ENCODE peak calls at places on chromosomes 5 and 9, in eight cellular contexts. M is aorta; T is fibroblast of lung; P is naive thymus-derived CD4-positive, alpha-beta T cell; I is right atrium auricular region; Y is spleen; Z is hepatocyte; E is transverse colon. G is an unnamed sample. For H3K9me3, the result is how much of the 10 kb centered on the place peaks cover.

GRCh38 chr5:167452186-167452585 is 839.3 kb upstream of the WWC1 start:
- DNase-seq in M (no peak), T (peak), P (no peak), I (no peak), Y (no peak), Z (no peak), E (no peak), G (no peak)

GRCh38 chr9:4097991-4098390 is 201.9 kb downstream of the GLIS3 start:
- DNase-seq in M (no peak), T (no peak), P (no peak), I (no peak), Y (no peak), Z (no peak), E (no peak), G (no peak)

GRCh38 chr5:6182271-6182815 is 196.0 kb downstream of the MED10 start:
- DNase-seq in M (no peak), T (no peak), P (no peak), I (no peak), Y (no peak), Z (no peak), E (no peak), G (no peak)

GRCh38 chr5:80240368-80240986 is 15.4 kb downstream of the SERINC5 start:
- DNase-seq in M (no peak), T (no peak), P (no peak), I (no peak), Y (no peak), Z (no peak), E (no peak), G (no peak)

GRCh38 chr9:14071484-14071883 is 242.5 kb downstream of the NFIB start:
- DNase-seq in M (no peak), T (no peak), P (no peak), I (no peak), Y (no peak), Z (no peak), E (no peak), G (no peak)

GRCh38 chr9:134486127-134486995 is 155.2 kb upstream of the COL5A1 start:
- DNase-seq in M (peak), T (no peak), P (no peak), I (no peak), Y (peak), Z (no peak), E (peak), G (no peak)

GRCh38 chr9:16262467-16263261 is 607.8 kb downstream of the BNC2 start:
- DNase-seq in M (no peak), T (peak), P (no peak), I (no peak), Y (no peak), Z (no peak), E (no peak), G (peak)

GRCh38 chr5:133603711-133604110 is 8.6 kb downstream of the FSTL4 start:
- DNase-seq in M (no peak), T (no peak), P (no peak), I (no peak), Y (no peak), Z (no peak), E (no peak), G (no peak)

GRCh38 chr9:135743546-135744332 is 41.8 kb downstream of the KCNT1 start:
- DNase-seq in M (no peak), T (no peak), P (no peak), I (no peak), Y (no peak), Z (no peak), E (no peak), G (no peak)

GRCh38 chr5:88188458-88189132 is 80.0 kb downstream of the TMEM161B start:
- DNase-seq in M (no peak), T (peak), P (no peak), I (no peak), Y (no peak), Z (no peak), E (no peak), G (no peak)

GRCh38 chr5:88193896-88194295 is 74.7 kb downstream of the TMEM161B start:
- DNase-seq in M (no peak), T (no peak), P (no peak), I (no peak), Y (no peak), Z (no peak), E (no peak), G (no peak)

DNA sequence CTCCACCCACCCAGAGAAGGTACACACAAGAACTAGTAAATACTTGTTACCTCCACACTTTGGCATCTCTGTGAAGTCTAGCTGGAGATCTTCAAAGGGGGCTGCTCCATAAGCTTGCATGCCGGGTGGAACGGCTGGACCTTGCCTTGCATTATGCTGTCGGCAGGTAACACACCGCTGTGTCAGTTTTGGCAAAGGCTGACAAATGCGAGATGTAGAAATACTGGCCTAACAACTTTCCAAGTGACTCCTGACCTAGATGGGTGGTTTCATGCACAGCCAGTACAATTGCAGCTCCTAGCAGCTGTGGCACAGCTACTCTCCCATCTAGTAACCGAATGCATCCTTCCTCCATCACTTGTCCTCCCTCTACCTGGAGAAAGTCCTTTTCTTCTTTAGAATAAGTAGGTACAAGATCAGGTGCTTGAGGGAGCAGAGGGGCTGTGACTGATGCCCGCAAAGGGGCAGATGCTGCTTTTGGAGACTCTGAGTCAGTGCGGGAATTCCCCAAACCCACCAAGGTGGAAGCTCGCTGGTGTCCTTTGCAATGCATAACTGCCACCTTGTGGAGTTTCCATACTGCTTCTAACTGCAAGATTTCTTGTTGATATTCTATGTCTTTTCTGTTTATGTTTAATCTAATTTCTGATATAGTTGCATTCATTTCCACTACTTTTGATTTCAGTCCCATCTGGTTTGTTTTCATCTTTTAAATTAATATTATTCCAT is 78.4 kb downstream of the TMEM161B start:
- DNase-seq in M (no peak), T (no peak), P (no peak), I (no peak), Y (no peak), Z (no peak), E (no peak), G (no peak)
- H3K9me3 ChIP-seq in M (under half), T (under half), P (under half), I (under half), Y (half or more), Z (under half), E (under half), G (under half)

DNA sequence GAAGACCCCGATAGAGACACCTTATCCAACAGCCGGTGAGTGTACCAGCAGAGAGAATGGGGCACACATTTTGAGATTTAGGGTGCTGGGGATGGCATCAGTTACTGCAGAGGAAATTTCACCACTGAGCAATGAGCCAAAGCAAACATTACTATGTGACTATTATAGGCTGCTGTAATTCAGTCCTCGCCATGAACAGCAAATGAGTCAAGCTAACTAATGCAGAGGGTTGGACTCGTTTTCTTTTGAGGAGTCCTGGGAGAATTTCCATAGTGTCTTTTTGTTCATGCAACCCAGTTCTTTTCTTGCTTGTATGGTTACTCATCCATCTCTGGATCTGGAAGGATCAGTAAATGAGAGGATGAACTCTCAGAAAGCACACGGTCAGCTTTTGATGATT is 323.8 kb downstream of the PSAT1 start:
- DNase-seq in M (no peak), T (peak), P (no peak), I (no peak), Y (no peak), Z (no peak), E (no peak), G (peak)
- H3K9me3 ChIP-seq in M (under half), T (under half), P (under half), I (under half), Y (under half), Z (under half), E (under half), G (under half)

DNA sequence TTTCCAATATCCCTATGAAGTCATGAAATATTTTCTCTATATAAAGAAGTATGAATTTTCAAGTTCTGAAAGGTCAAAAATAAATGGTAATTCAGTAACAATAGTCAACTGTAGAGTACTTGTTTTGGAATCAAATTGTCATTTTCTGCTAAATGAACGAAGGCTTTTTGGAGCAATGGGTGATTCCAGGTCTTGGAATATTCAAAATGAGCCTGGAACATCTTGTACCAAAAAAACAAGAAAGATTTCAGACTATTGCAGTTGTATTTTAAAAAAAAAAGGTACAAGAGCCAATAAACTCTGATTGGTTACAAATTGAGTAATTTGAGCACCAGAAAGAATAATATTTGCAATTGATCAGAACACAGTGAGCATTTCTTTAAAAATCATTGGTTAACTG is 730.1 kb downstream of the DTWD2 start:
- DNase-seq in M (no peak), T (no peak), P (no peak), I (no peak), Y (no peak), Z (no peak), E (no peak), G (no peak)
- H3K9me3 ChIP-seq in M (under half), T (under half), P (under half), I (under half), Y (under half), Z (under half), E (under half), G (under half)

DNA sequence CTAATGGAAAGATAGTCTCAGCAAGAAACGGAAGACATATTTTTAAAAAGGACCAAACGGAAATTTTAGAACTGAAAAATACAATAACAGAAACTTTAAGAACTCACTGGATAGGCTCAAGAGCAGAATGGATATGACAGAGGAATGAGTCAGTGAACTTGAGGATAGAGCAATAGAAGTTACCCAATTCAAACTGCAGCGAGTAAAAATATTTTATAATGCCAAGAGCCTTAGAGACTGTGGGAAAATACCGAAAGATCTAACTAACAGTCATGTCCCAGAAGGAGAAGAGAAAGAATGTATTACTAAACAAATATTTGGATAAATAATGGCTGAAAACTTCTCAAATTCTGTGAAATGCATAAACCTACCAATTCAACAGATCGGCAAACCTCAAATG is 40.8 kb downstream of the ADAMTS2 start:
- DNase-seq in M (no peak), T (peak), P (no peak), I (no peak), Y (no peak), Z (no peak), E (no peak), G (no peak)
- H3K9me3 ChIP-seq in M (under half), T (under half), P (under half), I (under half), Y (under half), Z (under half), E (under half), G (under half)

DNA sequence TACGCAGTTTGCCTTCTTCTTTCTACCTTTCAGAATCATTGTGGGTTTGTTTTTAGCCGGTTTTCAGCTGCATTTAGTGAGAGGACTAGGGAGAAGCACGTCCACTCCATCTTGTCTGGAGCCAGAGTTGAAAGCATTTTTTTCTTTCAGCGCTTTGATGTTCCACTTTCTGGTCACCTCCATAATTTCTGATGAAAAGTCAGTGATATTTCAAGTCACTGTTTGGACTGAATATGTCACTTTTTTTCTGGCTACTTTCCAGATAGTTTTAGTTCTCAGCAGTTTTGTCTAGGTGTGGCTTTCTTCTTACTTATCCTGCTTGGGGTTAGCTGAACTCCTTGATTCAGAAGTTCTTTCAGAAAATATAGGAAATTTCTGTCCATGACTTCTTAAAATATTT is 123.9 kb upstream of the IER5L start:
- DNase-seq in M (no peak), T (no peak), P (no peak), I (no peak), Y (no peak), Z (no peak), E (no peak), G (no peak)
- H3K9me3 ChIP-seq in M (under half), T (under half), P (under half), I (under half), Y (under half), Z (under half), E (under half), G (under half)

GRCh38 chr5:158383485-158383884 is 524.5 kb upstream of the CLINT1 start:
- DNase-seq in M (no peak), T (no peak), P (no peak), I (no peak), Y (no peak), Z (no peak), E (no peak), G (no peak)
- H3K9me3 ChIP-seq in M (under half), T (under half), P (under half), I (under half), Y (under half), Z (under half), E (under half), G (under half)

DNA sequence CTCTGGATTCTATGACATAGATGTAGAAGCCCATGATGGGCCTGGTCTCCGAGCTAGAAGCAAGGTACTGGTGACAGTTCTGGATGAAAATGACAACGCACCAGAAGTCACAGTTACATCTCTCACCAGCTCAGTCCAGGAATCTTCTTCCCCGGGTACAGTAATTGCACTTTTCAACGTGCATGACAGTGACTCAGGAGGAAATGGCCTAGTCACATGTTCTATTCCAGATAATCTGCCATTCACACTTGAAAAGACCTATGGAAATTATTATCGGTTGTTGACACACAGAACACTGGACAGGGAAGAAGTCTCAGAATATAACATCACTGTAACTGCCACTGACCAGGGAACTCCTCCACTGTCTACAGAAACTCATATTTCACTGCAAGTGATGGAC is 1.3 kb downstream of the PCDHGA4 start:
- DNase-seq in M (no peak), T (no peak), P (no peak), I (no peak), Y (no peak), Z (no peak), E (no peak), G (no peak)
- H3K9me3 ChIP-seq in M (under half), T (under half), P (under half), I (under half), Y (half or more), Z (under half), E (under half), G (under half)

GRCh38 chr9:98150164-98150563 is 31.1 kb upstream of the TRIM14 start:
- DNase-seq in M (no peak), T (no peak), P (no peak), I (no peak), Y (no peak), Z (no peak), E (no peak), G (no peak)

GRCh38 chr9:98148486-98148885 is 29.5 kb upstream of the TRIM14 start:
- DNase-seq in M (no peak), T (no peak), P (no peak), I (no peak), Y (no peak), Z (no peak), E (no peak), G (no peak)

GRCh38 chr9:98150726-98151125 is 31.7 kb upstream of the TRIM14 start:
- DNase-seq in M (no peak), T (no peak), P (no peak), I (no peak), Y (no peak), Z (no peak), E (no peak), G (no peak)

GRCh38 chr9:98147582-98147981 is 28.6 kb upstream of the TRIM14 start:
- DNase-seq in M (no peak), T (peak), P (no peak), I (no peak), Y (no peak), Z (no peak), E (no peak), G (peak)

GRCh38 chr9:98149422-98149821 is 30.4 kb upstream of the TRIM14 start:
- DNase-seq in M (no peak), T (no peak), P (no peak), I (no peak), Y (no peak), Z (no peak), E (no peak), G (no peak)
- H3K9me3 ChIP-seq in M (under half), T (under half), P (under half), I (under half), Y (under half), Z (under half), E (under half), G (under half)

GRCh38 chr9:72364679-72365524 is at the start of gene ZFAND5:
- DNase-seq in M (peak), T (peak), P (peak), I (peak), Y (peak), Z (peak), E (peak), G (peak)
- H3K9me3 ChIP-seq in M (under half), T (under half), P (under half), I (under half), Y (under half), Z (under half), E (under half), G (under half)

G was measured in MG63.